ENCODE peak calls at places on chromosomes 16 and 17, in four cellular contexts. One of them, this sample, is unnamed.

GRCh38 chr16:85759631-85760419 is 8.9 kb upstream of the C16orf74 start:
- DNase-seq in astrocyte of the cerebellum: no peak
- DNase-seq in omental fat pad: no peak
- DNase-seq in HT-29: peak
- DNase-seq in this sample: peak

GRCh38 chr16:68833251-68833650 is 10.1 kb upstream of the TANGO6 start:
- DNase-seq in astrocyte of the cerebellum: no peak
- DNase-seq in omental fat pad: no peak
- DNase-seq in HT-29: no peak
- DNase-seq in this sample: no peak

GRCh38 chr16:2061023-2061422 is 13.2 kb downstream of the TSC2 start:
- DNase-seq in astrocyte of the cerebellum: no peak
- DNase-seq in omental fat pad: no peak
- DNase-seq in HT-29: no peak
- DNase-seq in this sample: no peak

GRCh38 chr17:19958023-19958422 is 19.6 kb downstream of the AKAP10 start:
- DNase-seq in astrocyte of the cerebellum: peak
- DNase-seq in omental fat pad: no peak
- DNase-seq in HT-29: peak
- DNase-seq in this sample: no peak

GRCh38 chr17:47669060-47669459 is 19.3 kb downstream of the KPNB1 start:
- DNase-seq in astrocyte of the cerebellum: no peak
- DNase-seq in omental fat pad: no peak
- DNase-seq in HT-29: no peak
- DNase-seq in this sample: no peak

GRCh38 chr16:59848314-59848713 is 1114.2 kb upstream of the GOT2 start:
- DNase-seq in astrocyte of the cerebellum: peak
- DNase-seq in omental fat pad: no peak
- DNase-seq in HT-29: no peak
- DNase-seq in this sample: no peak

GRCh38 chr17:75265614-75266314 is 4.1 kb downstream of the MRPS7 start:
- DNase-seq in astrocyte of the cerebellum: no peak
- DNase-seq in omental fat pad: no peak
- DNase-seq in HT-29: no peak
- DNase-seq in this sample: no peak

GRCh38 chr17:2181206-2181983 is 122.2 kb downstream of the SMG6 start:
- DNase-seq in astrocyte of the cerebellum: peak
- DNase-seq in omental fat pad: no peak
- DNase-seq in HT-29: no peak
- DNase-seq in this sample: no peak

GRCh38 chr17:48429156-48429555 is 858 bp downstream of the SKAP1 start:
- DNase-seq in astrocyte of the cerebellum: no peak
- DNase-seq in omental fat pad: no peak
- DNase-seq in HT-29: peak
- DNase-seq in this sample: no peak

GRCh38 chr17:64073771-64074703 is 53.6 kb upstream of the ICAM2 start:
- DNase-seq in astrocyte of the cerebellum: no peak
- DNase-seq in omental fat pad: no peak
- DNase-seq in HT-29: no peak
- DNase-seq in this sample: peak

GRCh38 chr17:38885728-38886642 is 16.1 kb downstream of the LASP1 start:
- DNase-seq in astrocyte of the cerebellum: no peak
- DNase-seq in omental fat pad: no peak
- DNase-seq in HT-29: no peak
- DNase-seq in this sample: no peak

GRCh38 chr17:58084317-58084981 is 1.2 kb downstream of the DYNLL2 start:
- DNase-seq in astrocyte of the cerebellum: no peak
- DNase-seq in omental fat pad: no peak
- DNase-seq in HT-29: peak
- DNase-seq in this sample: peak

GRCh38 chr16:89264800-89265550 is 47.5 kb downstream of the ZNF778 start:
- DNase-seq in astrocyte of the cerebellum: no peak
- DNase-seq in omental fat pad: no peak
- DNase-seq in HT-29: no peak
- DNase-seq in this sample: no peak

This sample was measured in Kasumi-1.